ENCODE peak calls at places on chromosome 15, in ten cellular contexts. U, Y, N, R, P, M, D, C, T and Q are unnamed samples.

GRCh38 chr15:88125578-88125977 is 131.0 kb downstream of the NTRK3 start:
- DNase-seq in U (no peak), Y (no peak), N (no peak), R (no peak), P (peak), M (no peak), D (no peak), C (no peak), T (no peak), Q (no peak)

GRCh38 chr15:42640103-42640502 is 64.7 kb downstream of the STARD9 start:
- DNase-seq in U (no peak), Y (no peak), N (no peak), R (no peak), P (no peak), M (no peak), D (no peak), C (no peak), T (no peak), Q (no peak)

GRCh38 chr15:66611257-66612053 is 45.7 kb upstream of the LCTL start:
- DNase-seq in U (no peak), Y (no peak), N (no peak), R (no peak), P (no peak), M (no peak), D (peak), C (no peak), T (no peak), Q (no peak)

GRCh38 chr15:96037584-96037983 is 292.9 kb upstream of the NR2F2 start:
- DNase-seq in U (no peak), Y (no peak), N (no peak), R (peak), P (no peak), M (peak), D (no peak), C (no peak), T (no peak), Q (no peak)

GRCh38 chr15:30882861-30883433 is 20.8 kb upstream of the FAN1 start:
- DNase-seq in U (no peak), Y (no peak), N (no peak), R (no peak), P (no peak), M (no peak), D (no peak), C (no peak), T (no peak), Q (no peak)

GRCh38 chr15:39787479-39787878 is 4.8 kb upstream of the FSIP1 start:
- DNase-seq in U (no peak), Y (no peak), N (no peak), R (no peak), P (no peak), M (no peak), D (peak), C (no peak), T (peak), Q (no peak)

GRCh38 chr15:70778258-70779076 is 15.1 kb upstream of the UACA start:
- DNase-seq in U (no peak), Y (no peak), N (no peak), R (no peak), P (no peak), M (peak), D (no peak), C (peak), T (peak), Q (no peak)

GRCh38 chr15:37199546-37199945 is 99.2 kb upstream of the MEIS2 start:
- DNase-seq in U (no peak), Y (no peak), N (no peak), R (no peak), P (no peak), M (no peak), D (no peak), C (no peak), T (no peak), Q (no peak)

GRCh38 chr15:51883436-51883835 is 54.0 kb downstream of the TMOD3 start:
- DNase-seq in U (peak), Y (peak), N (no peak), R (peak), P (no peak), M (peak), D (no peak), C (no peak), T (peak), Q (no peak)

GRCh38 chr15:38885001-38885400 is 320.4 kb upstream of the RASGRP1 start:
- DNase-seq in U (no peak), Y (no peak), N (no peak), R (no peak), P (no peak), M (peak), D (peak), C (no peak), T (peak), Q (no peak)

GRCh38 chr15:27790270-27790669 is 308.8 kb downstream of the OCA2 start:
- DNase-seq in U (no peak), Y (no peak), N (no peak), R (no peak), P (no peak), M (no peak), D (no peak), C (no peak), T (no peak), Q (no peak)

GRCh38 chr15:56786966-56787365 is 53.7 kb upstream of the ZNF280D start:
- DNase-seq in U (no peak), Y (peak), N (no peak), R (no peak), P (no peak), M (peak), D (no peak), C (no peak), T (no peak), Q (peak)

GRCh38 chr15:58738051-58738707 is 11.3 kb downstream of the ADAM10 start:
- DNase-seq in U (no peak), Y (no peak), N (no peak), R (no peak), P (no peak), M (peak), D (no peak), C (peak), T (peak), Q (no peak)

GRCh38 chr15:97989330-97989729 is 28.8 kb downstream of the ARRDC4 start:
- DNase-seq in U (no peak), Y (no peak), N (no peak), R (no peak), P (no peak), M (no peak), D (no peak), C (peak), T (no peak), Q (no peak)

GRCh38 chr15:68022061-68022460 is 32.1 kb upstream of the PIAS1 start:
- DNase-seq in U (no peak), Y (no peak), N (no peak), R (no peak), P (peak), M (no peak), D (no peak), C (no peak), T (no peak), Q (no peak)

GRCh38 chr15:60390931-60391501 is 6.8 kb downstream of the ANXA2 start:
- DNase-seq in U (peak), Y (peak), N (no peak), R (peak), P (peak), M (peak), D (peak), C (peak), T (peak), Q (no peak)

GRCh38 chr15:44670087-44670945 is 6.9 kb upstream of the SPG11 start:
- DNase-seq in U (no peak), Y (no peak), N (no peak), R (no peak), P (no peak), M (no peak), D (no peak), C (no peak), T (no peak), Q (no peak)

GRCh38 chr15:29014493-29014892 is 128.7 kb downstream of the APBA2 start:
- DNase-seq in U (no peak), Y (no peak), N (no peak), R (no peak), P (no peak), M (no peak), D (no peak), C (no peak), T (peak), Q (no peak)

GRCh38 chr15:29021901-29022300 is 136.1 kb downstream of the APBA2 start:
- DNase-seq in U (no peak), Y (no peak), N (no peak), R (no peak), P (no peak), M (peak), D (no peak), C (no peak), T (peak), Q (no peak)

GRCh38 chr15:29018983-29019875 is 133.5 kb downstream of the APBA2 start:
- DNase-seq in U (no peak), Y (no peak), N (no peak), R (no peak), P (no peak), M (no peak), D (no peak), C (no peak), T (no peak), Q (no peak)

DNA sequence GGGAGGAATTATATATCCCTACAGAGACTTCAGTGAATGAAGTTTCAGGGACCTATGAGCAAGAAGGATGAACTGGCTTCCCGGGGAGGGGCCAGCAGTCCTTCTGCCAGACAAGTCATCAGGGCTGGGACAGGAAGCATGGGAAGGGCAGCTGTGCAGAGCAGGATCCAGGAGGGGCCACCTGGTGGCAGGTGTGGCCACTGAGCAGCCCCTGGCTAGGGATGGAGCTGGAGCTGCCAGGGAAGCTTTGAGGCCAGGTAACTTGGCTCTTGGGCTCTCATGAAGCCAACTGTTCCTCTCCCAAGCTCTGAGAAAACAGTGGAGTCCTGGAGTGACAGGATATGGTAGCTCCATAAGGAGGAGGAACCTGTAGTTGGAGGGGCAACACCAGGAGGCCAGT is 132.6 kb downstream of the APBA2 start:
- DNase-seq in U (no peak), Y (no peak), N (no peak), R (no peak), P (no peak), M (no peak), D (no peak), C (no peak), T (no peak), Q (no peak)
- TF ChIP-seq CTCF in U (no peak), Y (no peak), N (no peak), R (no peak), P (no peak), M (no peak), D (peak), C (peak), T (no peak), Q (no peak)

DNA sequence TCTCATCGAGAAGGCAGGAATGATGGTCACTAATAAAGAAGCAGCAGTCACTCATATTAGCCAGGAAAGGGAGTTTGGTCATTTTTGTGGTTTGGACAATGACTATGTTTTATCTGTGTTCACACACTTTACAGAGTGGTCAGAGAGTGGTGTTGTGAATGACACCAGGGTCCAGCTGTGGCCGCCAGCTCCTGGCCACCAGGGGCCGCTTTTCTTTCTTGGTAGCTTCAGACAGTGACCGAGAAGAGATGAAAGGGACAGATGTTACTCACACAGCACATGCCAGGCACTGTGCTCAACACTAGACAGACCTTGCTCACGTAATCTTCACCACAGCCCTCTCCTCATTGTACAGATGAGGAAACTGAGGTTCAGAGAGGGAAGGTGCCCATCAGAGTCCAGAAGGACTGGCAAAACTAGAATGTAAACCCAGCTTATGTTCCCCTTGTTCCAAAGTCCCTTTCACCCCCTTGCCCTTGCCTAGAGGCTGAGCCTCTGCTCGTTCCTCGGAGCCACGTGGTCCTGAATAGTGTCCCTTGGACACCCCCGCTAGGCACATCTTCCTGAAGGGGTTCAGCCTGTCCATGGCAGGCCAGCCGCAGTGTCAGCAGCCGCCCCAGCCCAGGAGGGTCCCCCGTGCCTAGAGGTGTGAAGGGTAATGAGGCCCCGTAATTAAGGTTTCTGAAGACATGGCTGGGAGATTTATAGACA is 55.6 kb downstream of the CYP11A1 start:
- DNase-seq in U (no peak), Y (no peak), N (no peak), R (no peak), P (no peak), M (peak), D (peak), C (no peak), T (peak), Q (peak)
- TF ChIP-seq CTCF in U (peak), Y (peak), N (peak), R (peak), P (no peak), M (peak), D (peak), C (peak), T (peak), Q (peak)

GRCh38 chr15:81165565-81165964 is 31.1 kb upstream of the IL16 start:
- DNase-seq in U (no peak), Y (no peak), N (no peak), R (no peak), P (no peak), M (peak), D (no peak), C (no peak), T (no peak), Q (no peak)

GRCh38 chr15:81161851-81162250 is 27.8 kb downstream of the CFAP161 start:
- DNase-seq in U (no peak), Y (no peak), N (no peak), R (no peak), P (no peak), M (no peak), D (no peak), C (no peak), T (no peak), Q (no peak)

GRCh38 chr15:81161215-81161673 is 27.2 kb downstream of the CFAP161 start:
- DNase-seq in U (no peak), Y (no peak), N (no peak), R (no peak), P (no peak), M (no peak), D (no peak), C (no peak), T (no peak), Q (peak)

GRCh38 chr15:81166949-81167816 is 29.5 kb upstream of the IL16 start:
- DNase-seq in U (no peak), Y (no peak), N (no peak), R (no peak), P (no peak), M (no peak), D (no peak), C (no peak), T (peak), Q (no peak)

GRCh38 chr15:81163961-81164800 is 30.1 kb downstream of the CFAP161 start:
- DNase-seq in U (peak), Y (peak), N (no peak), R (no peak), P (no peak), M (peak), D (no peak), C (peak), T (peak), Q (peak)
- TF ChIP-seq CTCF in U (peak), Y (peak), N (peak), R (no peak), P (no peak), M (peak), D (peak), C (no peak), T (peak), Q (no peak)

DNA sequence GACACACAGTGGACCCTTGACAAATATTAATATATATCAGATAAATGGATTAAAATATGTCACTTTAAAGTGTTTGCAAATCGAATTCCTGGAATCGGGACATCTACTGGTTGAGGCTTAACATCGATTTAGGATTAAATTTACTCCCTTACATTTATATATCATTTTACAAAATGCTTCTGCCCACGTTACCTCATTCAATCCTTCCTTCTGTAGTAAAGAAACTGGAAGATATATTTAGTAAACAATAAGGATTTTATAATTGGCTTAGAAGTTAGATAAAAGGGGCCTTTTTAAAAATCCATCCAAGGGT is 1.3 kb downstream of the CLPX start:
- DNase-seq in U (no peak), Y (no peak), N (no peak), R (no peak), P (no peak), M (no peak), D (no peak), C (no peak), T (no peak), Q (no peak)
- TF ChIP-seq CTCF in U (no peak), Y (no peak), N (no peak), R (no peak), P (no peak), M (no peak), D (no peak), C (no peak), T (no peak), Q (no peak)

DNA sequence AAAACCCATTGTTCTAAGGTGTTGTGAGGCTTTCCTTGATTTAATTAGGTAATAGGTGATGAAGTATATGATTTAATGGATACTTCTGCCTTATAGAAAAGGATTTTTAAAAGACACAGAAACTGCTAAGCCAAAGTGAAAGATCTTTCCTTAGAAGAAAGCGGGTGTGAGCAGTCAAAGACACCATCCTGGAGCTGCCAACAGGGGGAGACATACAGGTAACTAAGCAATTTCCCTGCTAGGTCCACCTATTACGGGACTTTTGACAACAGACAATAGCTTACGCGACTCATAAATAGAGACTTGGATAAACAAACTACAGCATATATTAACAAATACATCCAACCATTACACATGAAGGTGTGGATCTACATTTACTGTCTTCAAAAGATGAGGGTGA is 669.5 kb downstream of the SQOR start:
- DNase-seq in U (no peak), Y (no peak), N (no peak), R (peak), P (no peak), M (no peak), D (peak), C (no peak), T (peak), Q (no peak)
- TF ChIP-seq CTCF in U (peak), Y (peak), N (peak), R (peak), P (no peak), M (peak), D (peak), C (peak), T (peak), Q (no peak)

DNA sequence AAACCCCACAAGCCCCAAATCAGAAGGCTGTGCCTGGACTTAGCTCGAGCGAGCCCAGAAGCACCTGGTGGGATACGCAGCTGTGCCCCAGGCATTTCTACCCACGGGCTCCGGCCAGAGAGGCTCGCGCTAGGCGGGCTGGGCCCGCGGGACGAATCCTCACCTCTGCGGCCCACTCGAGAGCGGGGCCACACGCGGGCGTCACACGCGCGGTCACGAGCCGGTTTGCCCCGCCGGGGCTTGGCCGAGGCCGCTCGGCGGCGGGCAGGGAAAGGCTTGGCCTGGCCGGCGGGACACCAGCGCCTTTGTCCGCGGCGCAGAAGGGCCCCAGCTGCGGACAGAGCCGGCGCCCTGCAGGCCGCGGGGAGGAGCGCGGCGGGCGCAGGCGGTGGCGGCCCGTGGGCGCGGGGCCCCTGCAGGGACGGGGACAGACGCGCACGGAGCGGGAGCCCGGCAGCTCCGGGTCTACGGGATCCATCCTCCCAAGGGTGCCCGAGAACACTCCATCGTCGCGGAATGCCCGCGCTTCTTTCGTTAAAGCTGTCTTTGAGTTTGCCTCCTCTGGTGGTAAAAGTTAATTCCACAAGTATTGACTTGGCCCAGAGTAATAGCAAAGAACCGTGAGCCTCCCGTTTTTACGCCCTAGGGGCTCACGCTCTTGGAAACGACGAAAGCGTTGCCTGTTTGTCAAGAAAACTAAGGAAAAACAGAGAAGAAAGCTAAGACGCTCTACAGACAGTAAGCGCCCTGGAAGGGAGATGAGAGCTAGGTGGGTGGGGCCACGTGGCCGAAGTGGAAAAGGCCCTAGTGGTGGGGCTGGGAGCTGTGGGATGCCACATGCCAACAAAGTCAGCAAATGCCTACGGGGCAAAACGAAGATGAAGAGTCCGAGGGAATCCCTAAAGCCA is 26.4 kb downstream of the TYRO3 start:
- DNase-seq in U (peak), Y (peak), N (no peak), R (peak), P (peak), M (peak), D (no peak), C (peak), T (peak), Q (peak)
- TF ChIP-seq CTCF in U (peak), Y (peak), N (peak), R (peak), P (peak), M (no peak), D (peak), C (peak), T (peak), Q (no peak)